ENCODE peak calls at places on chromosomes 16 and 17, in ten cellular contexts. X is hippocampal formation; T is stimulated activated CD4-positive, alpha-beta T cell treated with anti-CD3 and anti-CD28 coated beads, Interleukin-4, amount 100 ng/mL, for 4 hours; P is AG09309; Q is HTR-8/SVneo; E is body of pancreas; F is non-pigmented ciliary epithelial cell; S is fibroblast of mammary gland; N is GM23248; H is T-cell. J is an unnamed sample.

GRCh38 chr17:74859439-74860228 is at the start of gene GRIN2C:
- DNase-seq in Q (no peak), P (no peak), F (no peak), E (no peak), T (peak), H (no peak), N (no peak), S (no peak), X (no peak), J (peak)

GRCh38 chr16:11253009-11253994 is 2.7 kb downstream of the SOCS1 start:
- DNase-seq in T (peak), F (no peak), N (peak), X (no peak), E (no peak), P (no peak), S (peak), Q (no peak), H (peak), J (no peak)

GRCh38 chr16:81524382-81524781 is 79.8 kb downstream of the CMIP start:
- DNase-seq in X (no peak), F (no peak), N (no peak), E (no peak), Q (no peak), S (no peak), T (no peak), H (peak), P (no peak), J (no peak)

GRCh38 chr16:84504420-84505248 is at the start of gene MEAK7:
- DNase-seq in T (peak), N (peak), X (peak), E (peak), Q (peak), F (peak), P (peak), H (peak), S (peak), J (peak)

GRCh38 chr17:71503710-71504471 is 616.9 kb upstream of the SOX9 start:
- DNase-seq in E (no peak), T (no peak), H (no peak), N (no peak), Q (no peak), P (no peak), S (no peak), F (no peak), X (no peak), J (no peak)

GRCh38 chr17:57097832-57098421 is 12.9 kb downstream of the AKAP1 start:
- DNase-seq in N (peak), F (no peak), H (no peak), Q (no peak), X (no peak), E (peak), S (peak), P (peak), T (no peak), J (no peak)

GRCh38 chr16:82761236-82761635 is 134.5 kb downstream of the CDH13 start:
- DNase-seq in E (peak), H (no peak), N (peak), X (no peak), P (peak), Q (no peak), T (no peak), F (peak), S (peak), J (no peak)

GRCh38 chr16:80369559-80369958 is 171.2 kb upstream of the DYNLRB2 start:
- DNase-seq in T (no peak), H (no peak), E (peak), F (peak), S (peak), X (peak), Q (peak), N (peak), P (peak), J (no peak)

GRCh38 chr17:57459286-57459915 is 203.1 kb downstream of the MSI2 start:
- DNase-seq in T (no peak), S (peak), Q (peak), X (no peak), N (peak), E (no peak), F (no peak), H (no peak), P (no peak), J (no peak)

GRCh38 chr16:4360538-4361021 is 9.5 kb upstream of the PAM16 start:
- DNase-seq in T (no peak), N (peak), E (no peak), P (no peak), Q (no peak), F (no peak), H (no peak), S (no peak), X (no peak), J (no peak)